ENCODE peak calls at places on chromosomes 1 and 21, in nine cellular contexts. L, P, C, A, V, G, T, H and S are unnamed samples.

GRCh38 chr21:45898028-45898350 is 83.6 kb upstream of the COL6A1 start:
- DNase-seq in A (no peak), H (no peak), T (no peak), G (no peak), P (no peak), L (no peak), C (no peak), V (no peak), S (no peak)

GRCh38 chr1:202243006-202243405 is 49.4 kb downstream of the LGR6 start:
- DNase-seq in P (no peak), H (no peak), L (no peak), G (no peak), V (no peak), A (no peak), T (no peak), C (no peak), S (no peak)

GRCh38 chr1:47991187-47991586 is 6.0 kb downstream of the TRABD2B start:
- DNase-seq in T (no peak), V (no peak), L (no peak), A (no peak), P (no peak), G (no peak), C (no peak), H (no peak), S (peak)

GRCh38 chr1:8424539-8425116 is 106.7 kb downstream of the SLC45A1 start:
- DNase-seq in A (peak), H (peak), L (peak), C (no peak), P (peak), T (no peak), V (no peak), G (peak), S (no peak)

GRCh38 chr1:121483961-121484424 is 299.2 kb downstream of the SRGAP2C start:
- DNase-seq in G (no peak), L (no peak), A (no peak), H (no peak), T (no peak), P (no peak), V (no peak), C (no peak), S (peak)

GRCh38 chr1:172746091-172746949 is 87.4 kb downstream of the FASLG start:
- DNase-seq in T (no peak), G (peak), A (no peak), P (peak), L (peak), V (no peak), H (no peak), C (peak), S (peak)

GRCh38 chr1:183470147-183470960 is 1.9 kb upstream of the SMG7 start:
- DNase-seq in P (peak), C (peak), V (peak), T (peak), L (peak), G (peak), A (peak), H (peak), S (peak)

GRCh38 chr1:16074217-16074616 is 766 bp upstream of the FAM131C start:
- DNase-seq in L (no peak), C (no peak), V (no peak), P (no peak), A (no peak), H (no peak), T (no peak), G (no peak), S (no peak)

GRCh38 chr1:162497104-162497722 is 405 bp upstream of the UHMK1 start:
- DNase-seq in C (no peak), P (no peak), G (no peak), L (no peak), H (no peak), T (no peak), A (peak), V (no peak), S (no peak)

GRCh38 chr1:244381887-244382565 is 69.7 kb downstream of the ADSS2 start:
- DNase-seq in C (peak), G (no peak), T (no peak), L (no peak), H (no peak), P (no peak), A (no peak), V (no peak), S (no peak)

GRCh38 chr1:231639819-231640218 is 13.2 kb downstream of the DISC1 start:
- DNase-seq in L (no peak), H (no peak), G (no peak), A (no peak), P (no peak), V (no peak), C (no peak), T (no peak), S (no peak)

GRCh38 chr1:207799989-207800648 is 48.3 kb downstream of the CD46 start:
- DNase-seq in P (no peak), L (no peak), G (no peak), C (no peak), A (no peak), H (no peak), T (no peak), V (no peak), S (no peak)

GRCh38 chr1:215457213-215457612 is 109.9 kb upstream of the KCTD3 start:
- DNase-seq in P (no peak), A (no peak), L (no peak), H (no peak), G (no peak), C (no peak), V (no peak), T (no peak), S (no peak)

GRCh38 chr1:67241200-67241746 is 66.4 kb upstream of the IL12RB2 start:
- DNase-seq in V (no peak), P (no peak), H (no peak), A (no peak), C (no peak), T (no peak), L (no peak), G (no peak), S (no peak)

GRCh38 chr1:224525411-224526040 is 90.6 kb upstream of the CNIH3 start:
- DNase-seq in G (no peak), C (no peak), H (no peak), A (no peak), V (no peak), T (no peak), P (no peak), L (no peak), S (no peak)

GRCh38 chr1:18927082-18927653 is 24.8 kb upstream of the ALDH4A1 start:
- DNase-seq in H (peak), L (peak), C (no peak), P (peak), G (peak), A (no peak), V (no peak), T (no peak), S (no peak)

GRCh38 chr1:41642922-41643321 is 158.4 kb upstream of the EDN2 start:
- DNase-seq in T (no peak), G (no peak), V (no peak), P (no peak), H (no peak), A (no peak), L (no peak), C (no peak), S (no peak)

GRCh38 chr1:41827991-41828570 is 90.6 kb downstream of the HIVEP3 start:
- DNase-seq in L (no peak), V (no peak), H (no peak), T (no peak), A (no peak), P (no peak), G (no peak), C (no peak), S (no peak)

GRCh38 chr21:15222711-15223110 is 157.9 kb upstream of the NRIP1 start:
- DNase-seq in P (no peak), V (no peak), C (no peak), L (no peak), T (no peak), G (no peak), H (no peak), A (no peak), S (no peak)

GRCh38 chr1:81678779-81679178 is 122.0 kb upstream of the ADGRL2 start:
- DNase-seq in A (no peak), C (no peak), G (no peak), H (no peak), P (no peak), L (no peak), T (no peak), V (no peak), S (no peak)

GRCh38 chr1:156140879-156141707 is 12.3 kb upstream of the SEMA4A start:
- DNase-seq in V (no peak), P (no peak), A (peak), L (peak), H (no peak), C (no peak), T (peak), G (peak), S (no peak)

GRCh38 chr1:162663589-162664030 is 31.3 kb downstream of the DDR2 start:
- DNase-seq in H (no peak), P (no peak), C (no peak), V (no peak), T (no peak), A (no peak), G (peak), L (no peak), S (no peak)

GRCh38 chr1:23727362-23727811 is 15.9 kb upstream of the ELOA start:
- DNase-seq in P (no peak), C (no peak), A (no peak), T (no peak), L (no peak), V (no peak), G (peak), H (no peak), S (no peak)

GRCh38 chr1:79042117-79042516 is 35.6 kb upstream of the ADGRL4 start:
- DNase-seq in T (no peak), H (no peak), A (no peak), L (no peak), G (peak), P (no peak), V (no peak), C (peak), S (peak)

GRCh38 chr1:244833734-244834595 is 1.5 kb upstream of the COX20 start:
- DNase-seq in P (peak), A (peak), C (peak), T (peak), V (peak), H (peak), G (peak), L (peak), S (peak)

GRCh38 chr1:113786055-113786454 is 26.2 kb downstream of the RSBN1 start:
- DNase-seq in P (no peak), L (no peak), C (no peak), H (no peak), G (no peak), A (no peak), V (no peak), T (no peak), S (no peak)

GRCh38 chr21:46428987-46429710 is 29.5 kb upstream of the DIP2A start:
- DNase-seq in G (no peak), T (no peak), P (no peak), C (no peak), A (no peak), H (no peak), V (no peak), L (no peak), S (no peak)